ENCODE peak calls at places on chromosomes 1 and 21, in ten cellular contexts. J, H, F, Y, U, V, R, C, B and Q are unnamed samples.

GRCh38 chr1:93753766-93754763 is 72.4 kb upstream of the BCAR3 start:
- DNase-seq in U (no peak), Y (peak), F (no peak), V (no peak), B (no peak), J (no peak), R (peak), H (no peak), C (no peak), Q (no peak)

GRCh38 chr1:206590025-206590834 is 22.0 kb downstream of the EIF2D start:
- DNase-seq in F (no peak), J (no peak), B (no peak), R (no peak), C (peak), U (no peak), H (no peak), Y (peak), V (peak), Q (no peak)

GRCh38 chr21:44758141-44758561 is 43.5 kb downstream of the UBE2G2 start:
- DNase-seq in V (peak), Y (no peak), J (no peak), B (peak), R (no peak), F (no peak), U (no peak), H (no peak), C (no peak), Q (no peak)

GRCh38 chr1:15799004-15799867 is 8.2 kb downstream of the UQCRHL start:
- DNase-seq in B (peak), J (peak), R (peak), C (no peak), V (no peak), Y (peak), F (peak), U (no peak), H (no peak), Q (peak)

GRCh38 chr21:45263534-45263933 is 24.2 kb downstream of the POFUT2 start:
- DNase-seq in B (peak), J (no peak), H (no peak), V (no peak), R (no peak), F (no peak), U (no peak), Y (no peak), C (no peak), Q (no peak)

GRCh38 chr1:53342735-53343470 is 15.0 kb upstream of the LRP8 start:
- DNase-seq in J (no peak), B (peak), R (no peak), V (no peak), U (no peak), C (no peak), F (no peak), H (peak), Y (no peak), Q (no peak)

GRCh38 chr1:161225178-161225533 is 704 bp upstream of the TOMM40L start:
- DNase-seq in C (no peak), U (no peak), H (no peak), R (no peak), J (no peak), F (no peak), V (no peak), B (no peak), Y (no peak), Q (no peak)

GRCh38 chr1:147388969-147389368 is 146.5 kb downstream of the CHD1L start:
- DNase-seq in F (no peak), U (no peak), B (no peak), R (no peak), H (no peak), Y (no peak), J (no peak), V (no peak), C (no peak), Q (no peak)

GRCh38 chr1:16966282-16966681 is 14.1 kb downstream of the MFAP2 start:
- DNase-seq in V (no peak), B (no peak), F (no peak), C (no peak), R (no peak), U (no peak), Y (no peak), H (no peak), J (no peak), Q (no peak)

GRCh38 chr1:77048615-77049005 is 170.6 kb downstream of the PIGK start:
- DNase-seq in H (no peak), U (no peak), Y (no peak), V (no peak), C (no peak), R (no peak), B (no peak), J (no peak), F (no peak), Q (no peak)

GRCh38 chr21:44793269-44794030 is 8.2 kb downstream of the UBE2G2 start:
- DNase-seq in H (no peak), F (peak), B (no peak), R (peak), J (peak), C (peak), U (peak), V (peak), Y (peak), Q (peak)

GRCh38 chr1:115726570-115726969 is 41.9 kb downstream of the CASQ2 start:
- DNase-seq in B (no peak), R (no peak), Y (no peak), J (no peak), V (no peak), F (no peak), C (no peak), U (no peak), H (no peak), Q (no peak)

GRCh38 chr1:43954036-43954435 is 7.3 kb downstream of the IPO13 start:
- DNase-seq in Y (no peak), R (no peak), B (no peak), H (no peak), C (no peak), U (peak), J (no peak), V (no peak), F (no peak), Q (no peak)

GRCh38 chr1:145806844-145807243 is 17.1 kb downstream of the RNF115 start:
- DNase-seq in F (no peak), U (no peak), Y (no peak), V (no peak), R (no peak), J (no peak), C (no peak), H (no peak), B (no peak), Q (no peak)

GRCh38 chr1:116033322-116033721 is 57.0 kb downstream of the SLC22A15 start:
- DNase-seq in H (no peak), J (no peak), R (no peak), F (no peak), C (peak), U (no peak), Y (no peak), V (no peak), B (no peak), Q (no peak)

GRCh38 chr1:192462630-192463029 is 112.9 kb upstream of the RGS1 start:
- DNase-seq in F (no peak), U (no peak), H (no peak), J (no peak), C (no peak), V (no peak), R (no peak), B (no peak), Y (no peak), Q (no peak)

GRCh38 chr1:46544561-46545240 is 6.7 kb downstream of the KNCN start:
- DNase-seq in B (no peak), Y (no peak), R (no peak), U (no peak), C (no peak), V (no peak), J (no peak), F (no peak), H (no peak), Q (no peak)

GRCh38 chr1:246951413-246951812 is 19.7 kb upstream of the AHCTF1 start:
- DNase-seq in Y (no peak), F (no peak), V (no peak), R (no peak), U (no peak), C (no peak), J (no peak), H (no peak), B (no peak), Q (no peak)

GRCh38 chr1:233704125-233704881 is 90.4 kb downstream of the KCNK1 start:
- DNase-seq in V (no peak), H (no peak), U (no peak), C (no peak), Y (peak), B (no peak), R (no peak), F (no peak), J (no peak), Q (no peak)

GRCh38 chr1:17488977-17489739 is 49.7 kb upstream of the RCC2 start:
- DNase-seq in B (no peak), C (no peak), R (no peak), U (no peak), F (no peak), V (no peak), J (no peak), Y (peak), H (no peak), Q (no peak)

GRCh38 chr1:171940373-171940772 is 99.1 kb downstream of the DNM3 start:
- DNase-seq in B (no peak), C (no peak), R (no peak), J (no peak), V (no peak), U (no peak), Y (no peak), H (no peak), F (no peak), Q (no peak)

GRCh38 chr21:42590431-42591131 is 62.8 kb upstream of the PDE9A start:
- DNase-seq in H (no peak), B (no peak), F (no peak), J (no peak), C (no peak), R (no peak), U (no peak), V (no peak), Y (no peak), Q (no peak)

GRCh38 chr1:223652436-223652901 is 13.0 kb downstream of the CAPN8 start:
- DNase-seq in R (no peak), C (peak), U (no peak), H (no peak), B (no peak), V (no peak), Y (peak), J (no peak), F (no peak), Q (no peak)

GRCh38 chr1:211920141-211920572 is 89.6 kb upstream of the LPGAT1 start:
- DNase-seq in U (peak), R (peak), H (no peak), C (no peak), F (peak), Y (peak), B (peak), V (no peak), J (no peak), Q (no peak)

GRCh38 chr1:41619511-41620364 is 135.3 kb upstream of the EDN2 start:
- DNase-seq in F (peak), V (no peak), R (no peak), Y (no peak), J (no peak), U (no peak), C (no peak), H (no peak), B (no peak), Q (no peak)

GRCh38 chr1:47547753-47548152 is 109.9 kb downstream of the FOXD2 start:
- DNase-seq in J (no peak), V (no peak), Y (no peak), F (no peak), C (peak), U (no peak), B (no peak), R (no peak), H (no peak), Q (no peak)

GRCh38 chr1:53783056-53783455 is 44.1 kb upstream of the GLIS1 start:
- DNase-seq in V (no peak), F (no peak), R (no peak), B (no peak), Y (no peak), U (no peak), H (no peak), C (no peak), J (no peak), Q (no peak)

GRCh38 chr1:43312638-43313515 is 12.1 kb downstream of the TIE1 start:
- DNase-seq in H (no peak), C (no peak), J (no peak), U (no peak), F (no peak), Y (no peak), R (no peak), B (no peak), V (no peak), Q (no peak)

GRCh38 chr1:178075323-178075722 is 18.6 kb upstream of the RASAL2 start:
- DNase-seq in H (no peak), F (no peak), V (no peak), C (no peak), U (no peak), R (no peak), J (no peak), Y (no peak), B (no peak), Q (no peak)

GRCh38 chr1:118101989-118102388 is 83.0 kb downstream of the SPAG17 start:
- DNase-seq in U (no peak), Y (peak), H (no peak), V (no peak), R (no peak), J (no peak), F (peak), C (no peak), B (no peak), Q (no peak)

GRCh38 chr21:32894321-32894720 is 122.8 kb upstream of the PAXBP1 start:
- DNase-seq in R (no peak), C (no peak), J (no peak), B (no peak), V (no peak), F (no peak), Y (no peak), U (no peak), H (no peak), Q (no peak)

DNA sequence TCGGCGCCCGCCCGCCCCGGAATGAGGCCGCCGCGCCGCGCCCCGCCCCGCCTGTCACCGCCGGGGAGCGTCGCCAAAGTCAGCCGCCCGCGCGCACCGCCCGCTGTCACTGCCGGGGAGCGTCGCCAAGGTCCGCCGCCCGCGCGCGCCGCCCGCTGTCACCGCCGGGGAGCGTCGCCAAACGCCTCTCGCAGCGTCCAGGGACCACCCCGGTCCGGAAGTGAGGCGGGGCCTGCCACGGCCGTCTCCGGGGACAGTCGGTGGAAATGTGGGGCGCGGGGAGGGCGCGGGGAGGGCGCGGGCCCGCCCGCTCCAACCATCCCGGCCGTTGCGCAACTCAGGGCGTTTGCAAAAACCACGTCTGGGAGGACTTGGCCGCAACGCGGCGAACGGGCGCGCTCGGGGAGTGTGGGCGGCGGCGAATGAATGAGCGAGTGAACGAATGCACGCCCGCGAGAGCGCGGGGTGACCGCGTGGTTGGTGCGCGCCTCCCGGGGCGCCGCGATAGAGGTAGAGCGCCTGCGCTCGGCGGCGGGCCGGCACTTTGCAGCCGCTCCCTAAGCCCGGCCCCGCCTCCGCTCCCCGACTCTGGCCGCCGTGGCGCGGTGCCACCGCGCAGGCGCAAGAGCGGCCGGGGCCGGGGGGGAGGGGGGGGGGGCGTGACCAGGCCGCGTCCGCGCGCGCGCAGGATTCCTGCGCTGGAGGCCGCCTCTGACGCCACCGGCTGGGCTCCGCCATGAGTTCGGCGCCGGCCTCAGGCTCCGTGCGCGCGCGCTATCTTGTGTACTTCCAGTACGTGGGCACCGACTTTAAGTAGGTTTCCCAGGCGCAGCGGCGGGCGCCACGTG is at the start of the genes ACAP3 and PUSL1:
- DNase-seq in C (peak), R (peak), Y (peak), V (peak), U (peak), J (peak), H (peak), F (peak), B (peak), Q (peak)
- TF ChIP-seq CTCF in C (no peak), R (no peak), Y (no peak), V (no peak), U (no peak), J (peak), H (no peak), F (no peak), B (no peak), Q (peak)

DNA sequence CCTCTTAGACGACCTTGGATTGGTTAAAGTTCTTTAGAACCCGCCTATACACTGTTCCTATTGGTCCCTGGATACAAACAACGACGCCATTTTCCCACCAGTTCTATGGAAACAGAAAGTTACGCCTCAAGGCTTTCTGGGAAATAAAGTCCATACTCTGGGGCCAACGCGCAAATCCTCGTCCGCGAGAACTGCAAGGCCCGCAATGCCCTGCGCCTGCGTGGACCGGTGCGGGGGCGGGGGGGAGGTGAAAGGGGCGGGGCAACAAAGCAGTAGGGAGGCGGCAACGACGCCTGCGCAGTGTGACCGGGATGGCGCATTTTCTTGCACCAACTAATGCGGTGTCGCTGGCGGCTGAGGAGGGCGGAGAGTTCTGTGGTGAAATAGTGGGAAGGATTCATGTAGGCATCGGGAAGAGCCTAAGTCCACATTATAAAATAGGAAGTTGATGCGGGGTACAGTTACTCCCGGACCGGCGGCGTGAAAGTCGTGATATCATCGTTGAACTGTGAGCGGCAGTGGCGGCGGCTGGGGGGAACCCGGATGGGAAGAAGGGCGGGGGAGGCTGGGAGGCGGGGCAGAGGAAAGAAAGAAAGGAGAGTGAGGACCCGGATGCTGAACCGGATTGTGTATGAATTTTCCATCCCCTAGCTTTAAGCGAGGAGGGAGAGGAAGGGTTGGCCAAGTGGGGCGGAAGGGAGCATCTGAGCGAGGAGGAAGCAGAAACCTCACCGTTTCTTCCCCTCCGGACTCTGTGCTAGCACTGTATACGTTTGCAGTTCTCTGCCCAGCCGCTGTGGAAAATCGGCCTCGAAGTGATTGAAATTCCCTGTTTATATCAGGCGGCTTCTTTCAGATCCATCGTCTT is at the start of gene GGPS1:
- DNase-seq in C (peak), R (peak), F (peak), B (peak), H (peak), U (peak), J (peak), V (peak), Y (peak), Q (peak)
- TF ChIP-seq CTCF in C (peak), R (peak), F (no peak), B (no peak), H (no peak), U (no peak), J (no peak), V (no peak), Y (peak), Q (peak)

GRCh38 chr1:1204998-1205768 is 1.2 kb downstream of the TNFRSF18 start:
- DNase-seq in R (no peak), B (no peak), V (no peak), C (no peak), H (peak), Y (no peak), F (no peak), U (no peak), J (peak), Q (peak)

GRCh38 chr1:1207254-1207902 is 986 bp upstream of the TNFRSF18 start:
- DNase-seq in C (no peak), Y (no peak), J (peak), F (no peak), U (no peak), R (no peak), V (no peak), B (peak), H (peak), Q (peak)

GRCh38 chr1:1204425-1204920 is 1.9 kb downstream of the TNFRSF18 start:
- DNase-seq in H (no peak), C (no peak), Y (no peak), J (peak), R (no peak), V (no peak), F (no peak), B (no peak), U (no peak), Q (peak)

GRCh38 chr1:1205769-1206375 is 520 bp downstream of the TNFRSF18 start:
- DNase-seq in F (no peak), R (no peak), Y (no peak), C (no peak), U (no peak), V (no peak), B (peak), H (peak), J (peak), Q (peak)

DNA sequence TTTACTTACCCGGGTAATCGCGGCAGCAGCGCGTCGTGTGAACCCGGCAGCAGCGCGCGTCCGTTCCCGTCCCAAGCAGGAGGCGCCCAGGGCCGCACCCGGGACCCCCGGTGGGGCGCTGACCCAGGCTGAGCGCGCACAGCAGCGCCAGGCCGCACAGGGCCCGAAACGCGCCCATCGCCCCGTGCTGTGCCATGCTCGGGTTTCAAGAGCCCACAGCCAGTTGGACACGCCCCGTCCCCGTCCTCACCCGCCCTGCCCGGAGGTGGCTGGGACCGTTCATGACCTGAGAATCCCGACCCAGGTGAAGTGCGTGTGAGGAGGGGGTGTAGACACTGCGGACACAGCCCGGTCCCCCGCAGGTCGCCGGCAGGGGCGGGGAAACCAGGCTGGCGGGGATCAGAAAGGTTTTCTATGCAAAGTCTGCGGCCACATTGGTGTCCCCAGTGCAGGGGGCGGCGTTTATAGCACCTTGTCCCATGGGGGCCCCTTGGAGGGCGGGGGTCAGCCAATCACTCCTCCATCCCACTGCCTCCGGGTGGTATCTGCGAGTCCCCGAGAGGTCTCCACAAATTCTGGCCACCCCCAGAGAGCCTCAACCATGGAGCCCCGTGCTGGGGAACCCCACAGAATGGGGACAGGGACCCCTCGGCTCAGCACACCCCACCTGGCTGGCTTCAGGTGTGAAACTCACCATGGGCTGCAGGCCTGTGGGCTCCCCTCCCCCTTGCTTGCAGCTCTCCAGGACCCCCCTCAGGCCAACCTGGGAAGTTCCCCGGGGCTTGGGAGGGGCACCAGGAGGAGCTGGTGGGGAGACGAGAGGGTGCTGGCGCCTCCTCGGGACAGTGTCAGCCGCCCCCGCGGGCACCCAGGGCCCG is at the start of gene TNFRSF18:
- DNase-seq in B (peak), R (no peak), C (peak), H (peak), F (peak), Y (no peak), J (peak), U (no peak), V (peak), Q (peak)
- TF ChIP-seq CTCF in B (no peak), R (no peak), C (peak), H (no peak), F (no peak), Y (no peak), J (no peak), U (no peak), V (no peak), Q (no peak)

DNA sequence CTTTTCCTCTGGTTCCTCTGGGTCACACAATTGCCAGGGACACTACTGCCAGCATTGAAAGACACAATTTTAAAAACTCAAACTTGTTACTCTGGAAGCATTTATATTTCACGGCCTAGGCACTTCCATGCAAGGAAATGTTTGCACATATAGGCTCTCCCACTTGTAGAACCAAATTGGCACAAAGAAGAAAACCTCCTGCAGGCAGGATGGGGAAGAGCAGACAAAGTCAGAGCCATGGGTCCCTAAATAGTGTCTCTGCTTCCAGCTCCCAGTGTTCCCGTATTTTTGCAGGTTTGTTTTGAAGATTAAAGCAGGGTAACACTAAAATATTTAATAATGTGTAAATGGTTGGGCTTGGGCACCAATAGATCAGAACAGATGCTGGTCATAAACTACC is 19.0 kb upstream of the ADGRL2 start:
- DNase-seq in R (no peak), J (no peak), C (no peak), H (no peak), V (no peak), F (no peak), B (no peak), Y (no peak), U (no peak), Q (no peak)
- TF ChIP-seq CTCF in R (no peak), J (no peak), C (peak), H (no peak), V (no peak), F (no peak), B (no peak), Y (no peak), U (no peak), Q (no peak)